ENCODE peak calls at places on chromosomes 7 and 10, in eight cellular contexts. One of them, this sample, is unnamed.

GRCh38 chr10:6504296-6504695 is 75.8 kb downstream of the PRKCQ start:
- DNase-seq in endothelial cell of umbilical vein: no peak
- DNase-seq in fibroblast of lung: no peak
- DNase-seq in lower lobe of right lung: no peak
- DNase-seq in pancreas: no peak
- DNase-seq in CD8-positive, alpha-beta T cell: no peak
- DNase-seq in psoas muscle: no peak
- DNase-seq in brain microvascular endothelial cell: no peak
- DNase-seq in this sample: peak; percentile 22

GRCh38 chr10:100008142-100008522 is 1.6 kb downstream of the DNMBP start:
- DNase-seq in endothelial cell of umbilical vein: peak; percentile 63
- DNase-seq in fibroblast of lung: peak; percentile 91
- DNase-seq in lower lobe of right lung: no peak
- DNase-seq in pancreas: no peak
- DNase-seq in CD8-positive, alpha-beta T cell: no peak
- DNase-seq in psoas muscle: no peak
- DNase-seq in brain microvascular endothelial cell: no peak
- DNase-seq in this sample: no peak

GRCh38 chr7:135291809-135292253 is 58.2 kb downstream of the STRA8 start:
- DNase-seq in endothelial cell of umbilical vein: peak; percentile 97
- DNase-seq in fibroblast of lung: peak; percentile 7
- DNase-seq in lower lobe of right lung: no peak
- DNase-seq in pancreas: no peak
- DNase-seq in CD8-positive, alpha-beta T cell: no peak
- DNase-seq in psoas muscle: no peak
- DNase-seq in brain microvascular endothelial cell: peak; percentile 61
- DNase-seq in this sample: peak; percentile 100

GRCh38 chr7:7352845-7353244 is 170.5 kb downstream of the C1GALT1 start:
- DNase-seq in endothelial cell of umbilical vein: no peak
- DNase-seq in fibroblast of lung: no peak
- DNase-seq in lower lobe of right lung: no peak
- DNase-seq in pancreas: no peak
- DNase-seq in CD8-positive, alpha-beta T cell: no peak
- DNase-seq in psoas muscle: no peak
- DNase-seq in brain microvascular endothelial cell: no peak
- DNase-seq in this sample: peak; percentile 67

GRCh38 chr10:49164587-49165188 is 23.5 kb downstream of the TMEM273 start:
- DNase-seq in endothelial cell of umbilical vein: peak; percentile 56
- DNase-seq in fibroblast of lung: peak; percentile 30
- DNase-seq in lower lobe of right lung: no peak
- DNase-seq in pancreas: no peak
- DNase-seq in CD8-positive, alpha-beta T cell: peak; percentile 28
- DNase-seq in psoas muscle: no peak
- DNase-seq in brain microvascular endothelial cell: peak; percentile 34
- DNase-seq in this sample: no peak

GRCh38 chr10:91197044-91197651 is 23.3 kb upstream of the PCGF5 start:
- DNase-seq in endothelial cell of umbilical vein: no peak
- DNase-seq in fibroblast of lung: peak; percentile 57
- DNase-seq in lower lobe of right lung: no peak
- DNase-seq in pancreas: no peak
- DNase-seq in CD8-positive, alpha-beta T cell: no peak
- DNase-seq in psoas muscle: peak; percentile 53
- DNase-seq in brain microvascular endothelial cell: peak; percentile 71
- DNase-seq in this sample: no peak

GRCh38 chr10:78911533-78912340 is 157.0 kb upstream of the ZMIZ1 start:
- DNase-seq in endothelial cell of umbilical vein: no peak
- DNase-seq in fibroblast of lung: no peak
- DNase-seq in lower lobe of right lung: peak; percentile 68
- DNase-seq in pancreas: peak; percentile 89
- DNase-seq in CD8-positive, alpha-beta T cell: no peak
- DNase-seq in psoas muscle: no peak
- DNase-seq in brain microvascular endothelial cell: no peak
- DNase-seq in this sample: no peak

GRCh38 chr7:31796375-31796774 is 109.4 kb downstream of the PPP1R17 start:
- DNase-seq in endothelial cell of umbilical vein: no peak
- DNase-seq in fibroblast of lung: no peak
- DNase-seq in lower lobe of right lung: no peak
- DNase-seq in pancreas: no peak
- DNase-seq in CD8-positive, alpha-beta T cell: no peak
- DNase-seq in psoas muscle: no peak
- DNase-seq in brain microvascular endothelial cell: no peak
- DNase-seq in this sample: peak; percentile 29

GRCh38 chr10:73126343-73126742 is 16.1 kb downstream of the NUDT13 start:
- DNase-seq in endothelial cell of umbilical vein: no peak
- DNase-seq in fibroblast of lung: no peak
- DNase-seq in lower lobe of right lung: no peak
- DNase-seq in pancreas: no peak
- DNase-seq in CD8-positive, alpha-beta T cell: no peak
- DNase-seq in psoas muscle: no peak
- DNase-seq in brain microvascular endothelial cell: no peak
- DNase-seq in this sample: no peak

GRCh38 chr10:2077231-2077630 is 339.9 kb upstream of the ADARB2 start:
- DNase-seq in endothelial cell of umbilical vein: no peak
- DNase-seq in fibroblast of lung: no peak
- DNase-seq in lower lobe of right lung: no peak
- DNase-seq in pancreas: no peak
- DNase-seq in CD8-positive, alpha-beta T cell: no peak
- DNase-seq in psoas muscle: no peak
- DNase-seq in brain microvascular endothelial cell: no peak
- DNase-seq in this sample: peak; percentile 9

GRCh38 chr7:65448824-65449504 is 75.3 kb downstream of the ZNF92 start:
- DNase-seq in endothelial cell of umbilical vein: peak; percentile 31
- DNase-seq in fibroblast of lung: peak; percentile 15
- DNase-seq in lower lobe of right lung: no peak
- DNase-seq in pancreas: no peak
- DNase-seq in CD8-positive, alpha-beta T cell: no peak
- DNase-seq in psoas muscle: no peak
- DNase-seq in brain microvascular endothelial cell: peak; percentile 85
- DNase-seq in this sample: peak; percentile 89

GRCh38 chr7:17029150-17029549 is 147.4 kb upstream of the AGR3 start:
- DNase-seq in endothelial cell of umbilical vein: no peak
- DNase-seq in fibroblast of lung: no peak
- DNase-seq in lower lobe of right lung: no peak
- DNase-seq in pancreas: no peak
- DNase-seq in CD8-positive, alpha-beta T cell: no peak
- DNase-seq in psoas muscle: no peak
- DNase-seq in brain microvascular endothelial cell: no peak
- DNase-seq in this sample: no peak

GRCh38 chr7:111650456-111650999 is 88.2 kb upstream of the IMMP2L start:
- DNase-seq in endothelial cell of umbilical vein: peak; percentile 40
- DNase-seq in fibroblast of lung: peak; percentile 88
- DNase-seq in lower lobe of right lung: no peak
- DNase-seq in pancreas: no peak
- DNase-seq in CD8-positive, alpha-beta T cell: no peak
- DNase-seq in psoas muscle: no peak
- DNase-seq in brain microvascular endothelial cell: peak; percentile 9
- DNase-seq in this sample: peak; percentile 25

GRCh38 chr7:29612596-29612995 is 49.0 kb downstream of the PRR15 start:
- DNase-seq in endothelial cell of umbilical vein: no peak
- DNase-seq in fibroblast of lung: no peak
- DNase-seq in lower lobe of right lung: no peak
- DNase-seq in pancreas: no peak
- DNase-seq in CD8-positive, alpha-beta T cell: no peak
- DNase-seq in psoas muscle: no peak
- DNase-seq in brain microvascular endothelial cell: no peak
- DNase-seq in this sample: no peak

GRCh38 chr10:132322621-132323048 is 9.4 kb upstream of the LRRC27 start:
- DNase-seq in endothelial cell of umbilical vein: no peak
- DNase-seq in fibroblast of lung: peak; percentile 80
- DNase-seq in lower lobe of right lung: peak; percentile 20
- DNase-seq in pancreas: no peak
- DNase-seq in CD8-positive, alpha-beta T cell: no peak
- DNase-seq in psoas muscle: no peak
- DNase-seq in brain microvascular endothelial cell: no peak
- DNase-seq in this sample: no peak
- TF ChIP-seq CTCF in endothelial cell of umbilical vein: no peak
- TF ChIP-seq CTCF in fibroblast of lung: peak; percentile 61
- TF ChIP-seq CTCF in lower lobe of right lung: no peak
- TF ChIP-seq CTCF in pancreas: no peak
- TF ChIP-seq CTCF in CD8-positive, alpha-beta T cell: no peak
- TF ChIP-seq CTCF in psoas muscle: no peak
- TF ChIP-seq CTCF in brain microvascular endothelial cell: peak; percentile 55
- TF ChIP-seq CTCF in this sample: no peak

GRCh38 chr10:74949434-74949833 is 123.0 kb downstream of the KAT6B start:
- DNase-seq in endothelial cell of umbilical vein: peak; percentile 30
- DNase-seq in fibroblast of lung: peak; percentile 39
- DNase-seq in lower lobe of right lung: no peak
- DNase-seq in pancreas: no peak
- DNase-seq in CD8-positive, alpha-beta T cell: no peak
- DNase-seq in psoas muscle: no peak
- DNase-seq in brain microvascular endothelial cell: no peak
- DNase-seq in this sample: peak; percentile 53

GRCh38 chr10:74949024-74949423 is 122.6 kb downstream of the KAT6B start:
- DNase-seq in endothelial cell of umbilical vein: no peak
- DNase-seq in fibroblast of lung: peak; percentile 22
- DNase-seq in lower lobe of right lung: no peak
- DNase-seq in pancreas: no peak
- DNase-seq in CD8-positive, alpha-beta T cell: no peak
- DNase-seq in psoas muscle: no peak
- DNase-seq in brain microvascular endothelial cell: no peak
- DNase-seq in this sample: no peak

GRCh38 chr10:74949843-74950765 is 123.7 kb downstream of the KAT6B start:
- DNase-seq in endothelial cell of umbilical vein: no peak
- DNase-seq in fibroblast of lung: peak; percentile 14
- DNase-seq in lower lobe of right lung: no peak
- DNase-seq in pancreas: no peak
- DNase-seq in CD8-positive, alpha-beta T cell: no peak
- DNase-seq in psoas muscle: no peak
- DNase-seq in brain microvascular endothelial cell: peak; percentile 27
- DNase-seq in this sample: no peak

GRCh38 chr10:74953214-74953613 is 126.8 kb downstream of the KAT6B start:
- DNase-seq in endothelial cell of umbilical vein: no peak
- DNase-seq in fibroblast of lung: no peak
- DNase-seq in lower lobe of right lung: no peak
- DNase-seq in pancreas: no peak
- DNase-seq in CD8-positive, alpha-beta T cell: no peak
- DNase-seq in psoas muscle: no peak
- DNase-seq in brain microvascular endothelial cell: no peak
- DNase-seq in this sample: no peak

GRCh38 chr10:74947781-74948401 is 121.5 kb downstream of the KAT6B start:
- DNase-seq in endothelial cell of umbilical vein: no peak
- DNase-seq in fibroblast of lung: no peak
- DNase-seq in lower lobe of right lung: no peak
- DNase-seq in pancreas: no peak
- DNase-seq in CD8-positive, alpha-beta T cell: no peak
- DNase-seq in psoas muscle: no peak
- DNase-seq in brain microvascular endothelial cell: no peak
- DNase-seq in this sample: peak; percentile 43
- H3K27ac ChIP-seq in endothelial cell of umbilical vein: no peak overlapping the region
- H3K27ac ChIP-seq in fibroblast of lung: no peak overlapping the region
- H3K27ac ChIP-seq in lower lobe of right lung: no peak overlapping the region
- H3K27ac ChIP-seq in pancreas: no peak overlapping the region
- H3K27ac ChIP-seq in CD8-positive, alpha-beta T cell: no peak overlapping the region
- H3K27ac ChIP-seq in psoas muscle: no peak overlapping the region
- H3K27ac ChIP-seq in brain microvascular endothelial cell: no peak overlapping the region
- H3K27ac ChIP-seq in this sample: no peak overlapping the region

GRCh38 chr7:43513236-43513635 is 69.7 kb upstream of the STK17A start:
- DNase-seq in endothelial cell of umbilical vein: peak; percentile 9
- DNase-seq in fibroblast of lung: no peak
- DNase-seq in lower lobe of right lung: no peak
- DNase-seq in pancreas: no peak
- DNase-seq in CD8-positive, alpha-beta T cell: no peak
- DNase-seq in psoas muscle: no peak
- DNase-seq in brain microvascular endothelial cell: no peak
- DNase-seq in this sample: no peak

GRCh38 chr7:43509906-43510305 is 73.0 kb upstream of the STK17A start:
- DNase-seq in endothelial cell of umbilical vein: no peak
- DNase-seq in fibroblast of lung: no peak
- DNase-seq in lower lobe of right lung: no peak
- DNase-seq in pancreas: no peak
- DNase-seq in CD8-positive, alpha-beta T cell: no peak
- DNase-seq in psoas muscle: no peak
- DNase-seq in brain microvascular endothelial cell: no peak
- DNase-seq in this sample: no peak

GRCh38 chr7:43508434-43508833 is 74.5 kb upstream of the STK17A start:
- DNase-seq in endothelial cell of umbilical vein: no peak
- DNase-seq in fibroblast of lung: no peak
- DNase-seq in lower lobe of right lung: no peak
- DNase-seq in pancreas: no peak
- DNase-seq in CD8-positive, alpha-beta T cell: no peak
- DNase-seq in psoas muscle: no peak
- DNase-seq in brain microvascular endothelial cell: no peak
- DNase-seq in this sample: no peak

GRCh38 chr7:43511769-43512515 is 71.0 kb upstream of the STK17A start:
- DNase-seq in endothelial cell of umbilical vein: no peak
- DNase-seq in fibroblast of lung: no peak
- DNase-seq in lower lobe of right lung: no peak
- DNase-seq in pancreas: no peak
- DNase-seq in CD8-positive, alpha-beta T cell: no peak
- DNase-seq in psoas muscle: no peak
- DNase-seq in brain microvascular endothelial cell: no peak
- DNase-seq in this sample: no peak

DNA sequence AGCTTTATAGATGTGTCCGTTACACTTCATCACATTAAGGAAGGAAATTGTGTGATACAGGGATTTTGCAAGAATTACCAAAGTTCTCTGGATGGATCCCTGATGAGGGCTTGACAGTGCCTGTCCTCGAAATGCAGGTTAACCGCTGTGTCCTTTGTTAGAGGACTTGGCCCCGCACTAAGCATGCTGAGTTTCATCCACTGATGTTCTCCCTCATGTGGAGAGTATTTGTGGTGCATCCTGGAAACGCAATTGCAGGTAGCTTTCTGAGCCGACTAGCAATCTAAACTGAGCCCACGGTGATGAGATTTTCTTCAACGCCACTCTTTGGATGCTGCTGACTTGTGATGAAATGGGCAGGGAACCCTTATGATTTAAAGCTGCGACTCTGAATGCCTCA is 71.9 kb upstream of the STK17A start:
- DNase-seq in endothelial cell of umbilical vein: no peak
- DNase-seq in fibroblast of lung: no peak
- DNase-seq in lower lobe of right lung: no peak
- DNase-seq in pancreas: no peak
- DNase-seq in CD8-positive, alpha-beta T cell: no peak
- DNase-seq in psoas muscle: no peak
- DNase-seq in brain microvascular endothelial cell: no peak
- DNase-seq in this sample: no peak
- H3K27me3 ChIP-seq in endothelial cell of umbilical vein: peaks cover 2% of the 10 kb centered on the region
- H3K27me3 ChIP-seq in fibroblast of lung: peaks cover 3% of the 10 kb centered on the region
- H3K27me3 ChIP-seq in lower lobe of right lung: no peaks in the 10 kb centered on the region
- H3K27me3 ChIP-seq in pancreas: no peaks in the 10 kb centered on the region
- H3K27me3 ChIP-seq in CD8-positive, alpha-beta T cell: no peaks in the 10 kb centered on the region
- H3K27me3 ChIP-seq in psoas muscle: peaks cover 10% of the 10 kb centered on the region
- H3K27me3 ChIP-seq in brain microvascular endothelial cell: no peaks in the 10 kb centered on the region
- H3K27me3 ChIP-seq in this sample: no peaks in the 10 kb centered on the region

DNA sequence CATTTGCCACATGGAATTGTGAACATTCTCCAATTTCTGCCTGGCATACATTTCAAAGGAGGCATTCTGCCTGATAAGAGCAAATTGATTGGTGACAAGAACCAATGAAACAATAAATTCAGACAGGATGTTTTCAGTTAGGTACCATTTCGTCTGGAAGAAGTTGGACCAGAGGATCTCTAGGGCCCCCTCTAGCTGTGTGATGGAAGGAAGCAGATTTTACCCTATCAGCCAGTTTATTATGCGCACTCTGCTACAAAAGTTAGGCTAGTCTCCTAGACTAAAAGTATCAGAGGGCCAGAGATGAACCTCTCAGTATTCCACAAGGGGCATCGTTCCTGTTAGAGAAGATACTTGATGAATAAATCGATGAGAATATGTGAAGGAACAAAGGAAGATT is 118.0 kb downstream of the BUB3 start:
- DNase-seq in endothelial cell of umbilical vein: no peak
- DNase-seq in fibroblast of lung: no peak
- DNase-seq in lower lobe of right lung: no peak
- DNase-seq in pancreas: no peak
- DNase-seq in CD8-positive, alpha-beta T cell: no peak
- DNase-seq in psoas muscle: no peak
- DNase-seq in brain microvascular endothelial cell: no peak
- DNase-seq in this sample: no peak
- TF ChIP-seq CTCF in endothelial cell of umbilical vein: no peak
- TF ChIP-seq CTCF in fibroblast of lung: no peak
- TF ChIP-seq CTCF in lower lobe of right lung: no peak
- TF ChIP-seq CTCF in pancreas: no peak
- TF ChIP-seq CTCF in CD8-positive, alpha-beta T cell: peak; percentile 35
- TF ChIP-seq CTCF in psoas muscle: no peak
- TF ChIP-seq CTCF in brain microvascular endothelial cell: peak; percentile 36
- TF ChIP-seq CTCF in this sample: peak; percentile 30

This sample was measured in foreskin keratinocyte.